ENCODE peak calls at places on chromosomes 4 and X, in six cellular contexts. X, N, D, A, W and R are unnamed samples.

GRCh38 chr4:83054928-83055327 is 19.9 kb downstream of the COPS4 start:
- DNase-seq in X (no peak), N (no peak), D (no peak), A (no peak), W (no peak), R (peak)

GRCh38 chrX:51893931-51894696 is 691 bp downstream of the MAGED1 start:
- DNase-seq in X (no peak), N (peak), D (no peak), A (no peak), W (peak), R (peak)

GRCh38 chrX:153878969-153879653 is 6.9 kb downstream of the L1CAM start:
- DNase-seq in X (no peak), N (peak), D (no peak), A (peak), W (peak), R (no peak)

GRCh38 chrX:17007134-17007768 is 60.8 kb downstream of the REPS2 start:
- DNase-seq in X (no peak), N (peak), D (no peak), A (no peak), W (peak), R (no peak)

GRCh38 chr4:177403746-177404145 is 38.5 kb downstream of the AGA start:
- DNase-seq in X (no peak), N (no peak), D (no peak), A (no peak), W (no peak), R (no peak)

GRCh38 chr4:23759066-23759465 is 130.8 kb downstream of the PPARGC1A start:
- DNase-seq in X (no peak), N (no peak), D (no peak), A (no peak), W (no peak), R (no peak)

GRCh38 chrX:80335062-80335830 is 85.0 kb upstream of the TENT5D start:
- DNase-seq in X (no peak), N (peak), D (no peak), A (peak), W (no peak), R (no peak)

GRCh38 chr4:42310343-42310742 is 86.9 kb upstream of the SHISA3 start:
- DNase-seq in X (no peak), N (no peak), D (no peak), A (no peak), W (no peak), R (no peak)

GRCh38 chr4:10095296-10095991 is 21.2 kb downstream of the WDR1 start:
- DNase-seq in X (no peak), N (no peak), D (no peak), A (peak), W (no peak), R (peak)

GRCh38 chr4:165027762-165028402 is 3.9 kb upstream of the TRIM60 start:
- DNase-seq in X (no peak), N (no peak), D (no peak), A (no peak), W (no peak), R (peak)

GRCh38 chr4:35182451-35182850 is 1061.9 kb downstream of the ARAP2 start:
- DNase-seq in X (no peak), N (no peak), D (no peak), A (no peak), W (no peak), R (no peak)

GRCh38 chr4:89586318-89586717 is 250.6 kb downstream of the SNCA start:
- DNase-seq in X (no peak), N (no peak), D (no peak), A (no peak), W (no peak), R (no peak)

GRCh38 chr4:146960634-146961033 is 15.0 kb upstream of the TTC29 start:
- DNase-seq in X (no peak), N (no peak), D (no peak), A (no peak), W (no peak), R (peak)

GRCh38 chr4:3510481-3510880 is 21.7 kb downstream of the LRPAP1 start:
- DNase-seq in X (no peak), N (no peak), D (no peak), A (no peak), W (no peak), R (no peak)

GRCh38 chr4:36757623-36758311 is 476.4 kb downstream of the DTHD1 start:
- DNase-seq in X (no peak), N (no peak), D (no peak), A (no peak), W (no peak), R (no peak)

GRCh38 chr4:15131551-15131950 is 129.3 kb downstream of the CPEB2 start:
- DNase-seq in X (no peak), N (no peak), D (no peak), A (peak), W (no peak), R (no peak)

GRCh38 chr4:7805533-7806079 is 134.1 kb downstream of the AFAP1 start:
- DNase-seq in X (no peak), N (no peak), D (peak), A (no peak), W (peak), R (no peak)

GRCh38 chr4:8117278-8117682 is 41.3 kb downstream of the ABLIM2 start:
- DNase-seq in X (no peak), N (no peak), D (no peak), A (peak), W (peak), R (peak)

GRCh38 chr4:35491093-35491492 is 753.2 kb downstream of the ARAP2 start:
- DNase-seq in X (no peak), N (no peak), D (no peak), A (no peak), W (no peak), R (no peak)

DNA sequence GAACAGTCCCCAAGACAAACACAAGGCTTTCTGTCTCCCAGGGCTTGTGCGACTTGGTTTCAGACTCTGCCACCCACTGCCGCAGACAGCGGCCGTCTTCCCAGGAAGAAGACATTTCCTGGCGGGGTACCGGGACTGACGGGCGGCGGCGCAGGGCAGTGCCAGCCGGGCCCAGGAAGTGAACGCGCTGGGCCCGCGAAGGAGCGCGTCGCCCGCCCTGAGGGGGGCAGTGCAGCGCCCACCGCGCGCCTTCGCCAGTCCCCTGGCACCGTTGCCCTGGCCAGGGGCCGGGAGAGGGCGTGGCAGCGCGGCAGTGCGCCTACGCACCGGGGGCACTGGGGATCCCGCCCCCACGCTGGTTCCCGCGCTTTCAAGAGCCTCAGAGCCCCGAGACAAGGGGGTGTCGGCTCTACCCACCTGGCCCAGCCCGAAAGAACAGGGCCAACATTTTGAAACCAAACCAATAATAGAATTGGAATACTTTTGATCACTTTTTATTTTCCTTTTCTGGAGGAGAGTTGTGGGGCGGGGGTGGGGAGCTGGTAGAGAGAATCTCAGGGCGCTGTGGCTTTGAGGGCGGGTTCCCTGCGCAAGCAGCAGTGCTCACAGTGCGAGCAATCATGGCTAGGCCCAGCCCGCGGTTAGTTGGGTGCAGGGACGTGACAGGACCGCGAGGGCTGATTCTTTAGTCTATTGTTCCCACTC is 23.6 kb upstream of the APLN start:
- DNase-seq in X (peak), N (no peak), D (no peak), A (peak), W (no peak), R (peak)
- TF ChIP-seq CTCF in X (peak), N (no peak), D (peak), A (peak), W (no peak), R (peak)

GRCh38 chr4:124961138-124961750 is 248.7 kb upstream of the ANKRD50 start:
- DNase-seq in X (no peak), N (no peak), D (no peak), A (no peak), W (no peak), R (no peak)

GRCh38 chr4:124958812-124959211 is 246.3 kb upstream of the ANKRD50 start:
- DNase-seq in X (no peak), N (no peak), D (no peak), A (no peak), W (no peak), R (peak)

GRCh38 chr4:124965492-124965891 is 253.0 kb upstream of the ANKRD50 start:
- DNase-seq in X (no peak), N (no peak), D (no peak), A (no peak), W (no peak), R (no peak)

GRCh38 chr4:124970011-124970410 is 257.5 kb upstream of the ANKRD50 start:
- DNase-seq in X (no peak), N (no peak), D (no peak), A (no peak), W (no peak), R (no peak)

DNA sequence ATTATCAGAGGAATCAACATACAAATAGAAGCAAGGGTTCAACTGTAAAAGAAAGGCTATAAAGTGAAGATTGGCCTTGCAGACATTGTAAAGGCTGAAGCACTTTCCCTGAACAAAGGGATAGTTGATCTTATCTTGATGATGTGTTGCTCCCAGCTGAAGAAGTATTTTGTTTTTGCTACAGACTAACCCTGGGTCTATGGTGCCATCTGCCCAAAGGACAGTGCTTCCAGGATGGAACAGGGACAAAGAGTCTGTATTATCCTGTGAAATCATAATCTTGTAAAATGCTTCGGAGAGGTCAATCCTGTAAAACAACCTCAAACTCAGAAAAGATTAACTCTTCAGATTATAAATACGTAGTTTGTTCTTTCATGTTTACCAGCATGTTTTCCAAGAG is 251.7 kb upstream of the ANKRD50 start:
- DNase-seq in X (no peak), N (no peak), D (no peak), A (no peak), W (no peak), R (no peak)
- TF ChIP-seq CTCF in X (no peak), N (no peak), D (no peak), A (no peak), W (no peak), R (no peak)

GRCh38 chr4:43903456-43903855 is 545.2 kb downstream of the KCTD8 start:
- DNase-seq in X (no peak), N (no peak), D (no peak), A (no peak), W (no peak), R (no peak)
- TF ChIP-seq CTCF in X (no peak), N (no peak), D (no peak), A (no peak), W (no peak), R (no peak)

GRCh38 chr4:98092833-98093439 is 50.3 kb downstream of the STPG2 start:
- DNase-seq in X (no peak), N (no peak), D (no peak), A (no peak), W (no peak), R (peak)
- TF ChIP-seq CTCF in X (peak), N (peak), D (peak), A (peak), W (peak), R (peak)

GRCh38 chrX:106037835-106038473 is 573 bp downstream of the SERPINA7 start:
- DNase-seq in X (no peak), N (no peak), D (no peak), A (no peak), W (no peak), R (no peak)
- TF ChIP-seq CTCF in X (no peak), N (no peak), D (no peak), A (no peak), W (no peak), R (no peak)

DNA sequence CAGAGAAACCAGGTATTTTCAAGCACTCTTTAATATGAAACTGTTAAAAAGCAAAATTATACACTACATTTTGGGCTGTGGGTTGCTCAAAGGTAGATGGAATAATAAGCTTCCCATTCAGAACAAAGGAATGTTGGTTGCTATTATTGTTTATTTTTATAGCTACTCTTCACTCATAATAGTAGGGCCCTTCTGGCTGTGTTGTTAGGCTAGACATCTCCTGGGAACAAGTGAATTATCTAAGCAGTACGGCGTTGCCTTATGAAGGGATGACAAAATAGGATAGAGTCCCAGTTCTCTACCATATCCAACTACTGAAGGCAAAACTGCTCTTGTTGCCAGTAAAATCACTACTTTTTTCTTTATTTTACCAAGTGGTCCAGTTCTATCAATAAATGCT is 34.2 kb downstream of the TENM3 start:
- DNase-seq in X (no peak), N (no peak), D (no peak), A (no peak), W (no peak), R (no peak)
- TF ChIP-seq CTCF in X (no peak), N (no peak), D (no peak), A (no peak), W (no peak), R (no peak)

DNA sequence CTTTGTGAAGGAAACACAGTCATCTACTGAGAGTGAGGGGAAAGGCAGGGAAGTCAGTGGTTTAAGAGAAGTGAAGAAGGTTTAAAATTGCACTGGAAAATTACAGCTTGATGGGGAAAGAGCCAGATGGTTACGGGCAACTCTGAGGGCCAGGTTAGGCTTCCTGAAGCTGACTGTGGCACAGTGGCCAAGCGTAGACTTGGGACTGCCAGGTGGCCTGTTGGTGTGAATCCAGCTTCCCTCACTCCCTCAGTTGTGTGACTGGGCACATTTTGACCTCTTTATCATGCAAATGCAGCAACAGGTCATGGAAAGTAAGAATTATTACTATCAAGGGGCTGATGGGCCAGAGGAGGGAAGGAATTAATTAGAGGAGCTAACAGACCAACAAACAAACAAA is 390.1 kb downstream of the UNC5C start:
- DNase-seq in X (no peak), N (no peak), D (no peak), A (no peak), W (no peak), R (no peak)
- TF ChIP-seq CTCF in X (no peak), N (no peak), D (no peak), A (no peak), W (no peak), R (no peak)

GRCh38 chr4:185523862-185524261 is 11.4 kb downstream of the PDLIM3 start:
- DNase-seq in X (no peak), N (no peak), D (no peak), A (no peak), W (no peak), R (no peak)
- TF ChIP-seq CTCF in X (no peak), N (no peak), D (no peak), A (peak), W (no peak), R (no peak)